ENCODE peak calls at places on chromosomes 5 and 9, in five cellular contexts. I is Caco-2, R is GM12865, H is heart left ventricle, B is AG04449. S is an unnamed sample.

GRCh38 chr5:54883374-54884194 is 101.8 kb downstream of the ESM1 start:
- DNase-seq in R (no peak), B (no peak), H (peak), I (no peak), S (peak)

GRCh38 chr5:120139039-120139438 is 325.1 kb upstream of the PRR16 start:
- DNase-seq in B (peak), R (no peak), H (no peak), I (peak), S (peak)

GRCh38 chr5:119301210-119301609 is 54.6 kb upstream of the TNFAIP8 start:
- DNase-seq in H (no peak), I (no peak), B (no peak), R (no peak), S (no peak)

GRCh38 chr5:159422371-159422770 is 92.1 kb upstream of the IL12B start:
- DNase-seq in H (no peak), I (no peak), B (no peak), R (no peak), S (no peak)

GRCh38 chr5:180352976-180353225 is 235 bp downstream of the GFPT2 start:
- DNase-seq in B (no peak), R (no peak), H (no peak), I (no peak), S (no peak)

GRCh38 chr9:86424246-86424891 is 70.2 kb upstream of the TUT7 start:
- DNase-seq in H (no peak), I (no peak), B (no peak), R (no peak), S (no peak)

GRCh38 chr5:460413-460700 is 17.4 kb downstream of the EXOC3 start:
- DNase-seq in R (no peak), B (no peak), I (no peak), H (no peak), S (no peak)

GRCh38 chr5:178839319-178839704 is 20.4 kb upstream of the ZNF354B start:
- DNase-seq in H (peak), I (peak), R (no peak), B (no peak), S (peak)

GRCh38 chr9:86749530-86750275 is 197.6 kb downstream of the GAS1 start:
- DNase-seq in B (no peak), I (no peak), H (no peak), R (no peak), S (no peak)

GRCh38 chr5:124725622-124726258 is 20.7 kb downstream of the ZNF608 start:
- DNase-seq in B (no peak), I (no peak), R (no peak), H (no peak), S (no peak)

GRCh38 chr9:113247640-113248039 is 26.3 kb downstream of the SLC31A1 start:
- DNase-seq in B (no peak), R (no peak), I (no peak), H (no peak), S (no peak)

GRCh38 chr9:133742251-133742650 is 4.1 kb upstream of the SARDH start:
- DNase-seq in H (no peak), I (no peak), R (no peak), B (no peak), S (no peak)

GRCh38 chr5:135342227-135342859 is 56.7 kb downstream of the MACROH2A1 start:
- DNase-seq in R (peak), B (no peak), H (no peak), I (no peak), S (no peak)

GRCh38 chr5:74595143-74595915 is 45.2 kb downstream of the ENC1 start:
- DNase-seq in I (peak), B (no peak), R (no peak), H (no peak), S (no peak)

GRCh38 chr5:110150199-110150598 is 460.5 kb downstream of the MAN2A1 start:
- DNase-seq in B (peak), R (no peak), H (no peak), I (no peak), S (no peak)

GRCh38 chr5:110784901-110785300 is 46.1 kb downstream of the SLC25A46 start:
- DNase-seq in I (no peak), R (no peak), H (no peak), B (no peak), S (no peak)

GRCh38 chr5:139461176-139461575 is 1.4 kb downstream of the ECSCR start:
- DNase-seq in R (no peak), I (no peak), B (no peak), H (no peak), S (no peak)

GRCh38 chr5:141223112-141223783 is at the start of gene PCDHB14:
- DNase-seq in B (no peak), H (no peak), R (no peak), I (peak), S (no peak)

GRCh38 chr9:107486674-107487520 is 2.7 kb downstream of the KLF4 start:
- DNase-seq in I (no peak), B (no peak), R (no peak), H (no peak), S (peak)

GRCh38 chr9:107484117-107484723 is 5.3 kb downstream of the KLF4 start:
- DNase-seq in B (peak), H (no peak), I (peak), R (peak), S (peak)

GRCh38 chr9:107481035-107481434 is 8.5 kb downstream of the KLF4 start:
- DNase-seq in H (no peak), R (no peak), B (no peak), I (no peak), S (no peak)

GRCh38 chr9:107485451-107486043 is 4.0 kb downstream of the KLF4 start:
- DNase-seq in I (no peak), H (no peak), B (no peak), R (no peak), S (peak)

DNA sequence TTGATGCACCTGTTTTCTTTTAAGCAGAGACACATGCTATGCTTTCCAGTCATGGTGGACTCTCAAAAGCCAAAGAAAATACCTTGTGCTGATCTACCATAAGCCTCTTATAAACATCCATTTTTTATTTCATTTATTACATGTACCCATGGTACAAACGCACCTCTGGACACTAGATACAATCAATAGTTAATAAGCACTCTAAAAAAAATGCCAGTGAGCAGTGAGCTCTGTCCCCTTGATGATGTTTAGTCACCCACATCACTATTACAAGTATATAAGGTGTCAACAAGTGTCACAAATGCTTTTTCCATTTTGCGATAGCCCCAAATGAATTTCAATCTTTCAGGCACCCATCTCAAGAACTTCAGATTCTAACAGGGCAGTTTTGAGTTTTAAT is 5.9 kb downstream of the KLF4 start:
- DNase-seq in R (no peak), H (no peak), I (no peak), B (no peak), S (no peak)
- H3K4me3 ChIP-seq in R (no peak), H (peak), I (no peak), B (no peak), S (no peak)

GRCh38 chr5:39274388-39275085 is 55.2 kb upstream of the FYB1 start:
- DNase-seq in B (no peak), R (peak), H (no peak), I (no peak), S (no peak)
- H3K4me3 ChIP-seq in B (no peak), R (peak), H (peak), I (no peak), S (no peak)

GRCh38 chr9:35793461-35793860 is 2.1 kb downstream of the NPR2 start:
- DNase-seq in R (no peak), I (no peak), B (no peak), H (no peak), S (no peak)
- H3K4me3 ChIP-seq in R (no peak), I (no peak), B (peak), H (peak), S (no peak)

GRCh38 chr5:175444905-175445456 is 999 bp upstream of the DRD1 start:
- DNase-seq in R (no peak), I (no peak), H (no peak), B (no peak), S (no peak)
- H3K4me3 ChIP-seq in R (no peak), I (no peak), H (no peak), B (no peak), S (no peak)

GRCh38 chr5:32833621-32834102 is 122.5 kb downstream of the NPR3 start:
- DNase-seq in B (no peak), H (no peak), R (no peak), I (no peak), S (no peak)

GRCh38 chr5:32831630-32832029 is 120.5 kb downstream of the NPR3 start:
- DNase-seq in H (no peak), R (no peak), B (no peak), I (no peak), S (no peak)

GRCh38 chr5:32836176-32836575 is 125.1 kb downstream of the NPR3 start:
- DNase-seq in I (no peak), B (no peak), H (no peak), R (no peak), S (no peak)

GRCh38 chr5:32837211-32837610 is 126.1 kb downstream of the NPR3 start:
- DNase-seq in I (no peak), R (no peak), B (no peak), H (no peak), S (no peak)

GRCh38 chr5:32833127-32833526 is 122.0 kb downstream of the NPR3 start:
- DNase-seq in R (no peak), I (no peak), H (no peak), B (no peak), S (no peak)
- H3K4me3 ChIP-seq in R (no peak), I (no peak), H (no peak), B (no peak), S (no peak)

GRCh38 chr9:121071356-121071755 is 3.4 kb upstream of the CNTRL start:
- DNase-seq in B (no peak), R (peak), I (no peak), H (no peak), S (no peak)
- H3K4me3 ChIP-seq in B (peak), R (peak), I (no peak), H (peak), S (no peak)

GRCh38 chr5:58922392-58923171 is 339.7 kb downstream of the RAB3C start:
- DNase-seq in I (no peak), R (no peak), B (no peak), H (peak), S (peak)
- H3K4me3 ChIP-seq in I (no peak), R (no peak), B (no peak), H (no peak), S (no peak)

GRCh38 chr5:95733100-95733499 is 2.0 kb downstream of the RHOBTB3 start:
- DNase-seq in B (no peak), H (no peak), R (no peak), I (no peak), S (no peak)
- H3K4me3 ChIP-seq in B (peak), H (peak), R (no peak), I (no peak), S (no peak)

GRCh38 chr9:108972626-108973209 is 38.5 kb downstream of the ABITRAM start:
- DNase-seq in B (no peak), R (no peak), I (no peak), H (no peak), S (no peak)
- H3K4me3 ChIP-seq in B (no peak), R (no peak), I (no peak), H (no peak), S (no peak)

S was measured in mucosa of descending colon.